ENCODE peak calls at places on chromosome 13, in nine cellular contexts. Q is astrocyte, M is GM23338, S is fibroblast of lung, X is PC-3, F is MM.1S, H is H1, Z is HCT116, W is HepG2. L is an unnamed sample.

GRCh38 chr13:34254366-34254765 is 436.4 kb downstream of the RFC3 start:
- DNase-seq in H (no peak), S (no peak), X (no peak), W (no peak), M (no peak), Q (no peak), F (no peak), Z (no peak), L (no peak)

GRCh38 chr13:77975358-77976042 is 56.9 kb upstream of the EDNRB start:
- DNase-seq in M (no peak), S (no peak), F (no peak), W (no peak), Z (no peak), Q (no peak), H (no peak), X (no peak), L (no peak)

GRCh38 chr13:44132710-44133109 is 240.9 kb upstream of the SERP2 start:
- DNase-seq in F (no peak), S (peak; percentile 48), Z (peak; percentile 38), X (peak; percentile 53), H (no peak), W (no peak), Q (peak; percentile 71), M (no peak), L (no peak)

GRCh38 chr13:29683041-29683440 is 87.6 kb upstream of the SLC7A1 start:
- DNase-seq in Z (no peak), F (no peak), H (no peak), S (no peak), W (no peak), Q (no peak), M (no peak), X (no peak), L (no peak)

GRCh38 chr13:98761126-98761978 is 8.9 kb upstream of the SLC15A1 start:
- DNase-seq in S (peak; percentile 85), H (no peak), M (no peak), Z (no peak), X (no peak), Q (peak; percentile 25), F (peak; percentile 68), W (peak; percentile 34), L (no peak)

GRCh38 chr13:51942189-51942588 is 69.1 kb downstream of the ATP7B start:
- DNase-seq in H (no peak), X (peak; percentile 54), F (peak; percentile 49), W (no peak), Z (peak; percentile 19), S (no peak), M (no peak), Q (no peak), L (no peak)

GRCh38 chr13:59439776-59440428 is 723.8 kb downstream of the DIAPH3 start:
- DNase-seq in S (no peak), X (no peak), M (no peak), Q (no peak), W (no peak), Z (no peak), F (no peak), H (no peak), L (no peak)

GRCh38 chr13:26052136-26052736 is 420 bp upstream of the SHISA2 start:
- DNase-seq in F (no peak), H (peak; percentile 75), Q (no peak), W (no peak), X (no peak), M (peak; percentile 43), Z (no peak), S (no peak), L (no peak)

GRCh38 chr13:77386046-77386445 is 59.2 kb upstream of the MYCBP2 start:
- DNase-seq in F (no peak), Z (no peak), S (no peak), X (no peak), Q (peak; percentile 15), M (no peak), H (no peak), W (no peak), L (no peak)

GRCh38 chr13:94968040-94968756 is 255.9 kb upstream of the SOX21 start:
- DNase-seq in Q (no peak), W (no peak), S (peak; percentile 7), X (no peak), M (peak; percentile 83), F (no peak), H (peak; percentile 83), Z (no peak), L (no peak)
- TF ChIP-seq EZH2 in Q (peak; percentile 68), W (no peak), S (peak; percentile 25), X (no peak), M (no peak), F (no peak), H (no peak), Z (no peak), L (no peak)

GRCh38 chr13:106291006-106291405 is 244.5 kb downstream of the EFNB2 start:
- DNase-seq in Q (peak; percentile 59), X (peak; percentile 84), W (no peak), F (no peak), S (peak; percentile 34), M (no peak), Z (no peak), H (no peak), L (no peak)

GRCh38 chr13:106287351-106287750 is 248.1 kb downstream of the EFNB2 start:
- DNase-seq in X (no peak), Z (no peak), Q (no peak), F (no peak), S (no peak), H (no peak), M (no peak), W (no peak), L (no peak)

GRCh38 chr13:106281426-106281825 is 254.0 kb downstream of the EFNB2 start:
- DNase-seq in M (no peak), Z (no peak), W (no peak), S (no peak), X (no peak), Q (no peak), F (no peak), H (no peak), L (no peak)

GRCh38 chr13:106284358-106284757 is 251.1 kb downstream of the EFNB2 start:
- DNase-seq in Z (no peak), M (no peak), F (no peak), W (no peak), H (no peak), S (peak; percentile 5), X (peak; percentile 85), Q (no peak), L (peak; percentile 45)

GRCh38 chr13:106286811-106287210 is 248.7 kb downstream of the EFNB2 start:
- DNase-seq in F (peak; percentile 65), X (no peak), H (no peak), M (peak; percentile 44), Q (no peak), S (peak; percentile 2), Z (no peak), W (no peak), L (no peak)
- H2AFZ ChIP-seq in F (no peak overlapping the region), X (no peak overlapping the region), H (peak overlapping the region; percentile 18), M (peak overlapping the region; percentile 85), Q (no peak overlapping the region), S (no peak overlapping the region), Z (no peak overlapping the region), W (no peak overlapping the region), L (peak overlapping the region; percentile 66)

GRCh38 chr13:112073245-112074138 is 6.5 kb downstream of the SOX1 start:
- DNase-seq in M (peak; percentile 89), Q (no peak), F (no peak), H (peak; percentile 82), Z (no peak), W (no peak), X (no peak), S (no peak), L (no peak)
- TF ChIP-seq EZH2 in M (peak; percentile 49), Q (no peak), F (no peak), H (peak; percentile 45), Z (no peak), W (no peak), X (no peak), S (no peak), L (no peak)

DNA sequence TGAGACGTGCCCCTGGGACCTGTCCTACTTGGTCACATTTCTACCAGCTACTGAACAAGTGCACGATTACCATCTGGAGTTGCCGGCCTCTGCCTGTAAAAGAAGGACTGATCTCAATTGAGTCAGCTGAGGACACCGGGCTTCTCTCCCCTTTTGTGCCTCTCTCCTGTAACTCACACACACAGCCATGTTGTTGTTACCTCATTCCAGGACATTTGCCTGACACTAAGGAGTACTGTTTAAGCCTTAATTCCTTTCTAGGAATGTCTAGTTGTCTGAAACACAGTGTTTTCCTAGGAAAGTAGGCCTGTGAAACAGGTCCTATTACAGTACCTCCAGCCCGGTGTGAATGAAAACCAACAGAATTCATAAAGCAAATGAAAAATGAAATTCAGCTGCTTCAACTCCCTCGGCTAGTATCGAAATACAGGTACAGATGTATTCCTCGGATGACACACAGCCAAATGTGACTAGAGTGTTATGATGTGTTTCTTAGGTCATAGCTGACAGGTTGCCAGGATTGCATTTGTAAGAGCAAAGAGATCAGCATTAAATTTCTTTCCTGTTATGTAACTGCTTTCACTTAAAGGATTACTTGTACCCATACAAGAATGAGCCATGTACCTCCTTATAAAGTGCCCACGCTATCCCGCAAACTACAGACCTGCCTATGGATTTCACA is 152.0 kb upstream of the IRS2 start:
- DNase-seq in H (no peak), W (no peak), S (peak; percentile 77), F (no peak), Q (peak; percentile 85), Z (no peak), X (peak; percentile 65), M (no peak), L (peak; percentile 5)
- H2AFZ ChIP-seq in H (no peak overlapping the region), W (no peak overlapping the region), S (no peak overlapping the region), F (no peak overlapping the region), Q (peak overlapping the region; percentile 28), Z (no peak overlapping the region), X (peak overlapping the region; percentile 69), M (no peak overlapping the region), L (no peak overlapping the region)

L was measured in keratinocyte.